ENCODE peak calls at places on chromosomes 13 and 19, in four cellular contexts. One of them, this sample, is unnamed.

GRCh38 chr19:34317311-34317927 is 47.6 kb upstream of the GPI start:
- DNase-seq in cardiac muscle cell: no peak
- DNase-seq in GM23338: no peak
- DNase-seq in choroid plexus epithelial cell: peak
- DNase-seq in this sample: no peak

GRCh38 chr13:30422056-30422914 is at the start of gene UBE2L5:
- DNase-seq in cardiac muscle cell: peak
- DNase-seq in choroid plexus epithelial cell: peak
- DNase-seq in GM23338: peak
- DNase-seq in this sample: no peak

GRCh38 chr13:46475586-46475991 is 77.4 kb upstream of the LRCH1 start:
- DNase-seq in GM23338: no peak
- DNase-seq in cardiac muscle cell: no peak
- DNase-seq in choroid plexus epithelial cell: peak
- DNase-seq in this sample: no peak

GRCh38 chr19:46955114-46955812 is 64.4 kb upstream of the NPAS1 start:
- DNase-seq in choroid plexus epithelial cell: peak
- DNase-seq in GM23338: no peak
- DNase-seq in cardiac muscle cell: no peak
- DNase-seq in this sample: no peak

GRCh38 chr13:80037505-80037888 is 303.4 kb downstream of the SPRY2 start:
- DNase-seq in GM23338: no peak
- DNase-seq in cardiac muscle cell: no peak
- DNase-seq in choroid plexus epithelial cell: peak
- DNase-seq in this sample: no peak

GRCh38 chr19:6362024-6362344 is 653 bp downstream of the CLPP start:
- DNase-seq in choroid plexus epithelial cell: no peak
- DNase-seq in GM23338: no peak
- DNase-seq in cardiac muscle cell: no peak
- DNase-seq in this sample: no peak

GRCh38 chr13:67736646-67737420 is 506.7 kb upstream of the PCDH9 start:
- DNase-seq in choroid plexus epithelial cell: peak
- DNase-seq in GM23338: peak
- DNase-seq in cardiac muscle cell: peak
- DNase-seq in this sample: no peak

GRCh38 chr19:19697589-19697988 is 28.9 kb downstream of the ZNF101 start:
- DNase-seq in GM23338: peak
- DNase-seq in cardiac muscle cell: no peak
- DNase-seq in choroid plexus epithelial cell: no peak
- DNase-seq in this sample: no peak

GRCh38 chr13:26719356-26719945 is 41.1 kb downstream of the GPR12 start:
- DNase-seq in GM23338: peak
- DNase-seq in cardiac muscle cell: no peak
- DNase-seq in choroid plexus epithelial cell: peak
- DNase-seq in this sample: no peak

GRCh38 chr19:50242586-50242985 is 39.2 kb downstream of the MYH14 start:
- DNase-seq in GM23338: no peak
- DNase-seq in cardiac muscle cell: no peak
- DNase-seq in choroid plexus epithelial cell: no peak
- DNase-seq in this sample: no peak

GRCh38 chr19:18609717-18610051 is 3.0 kb upstream of the TMEM59L start:
- DNase-seq in GM23338: no peak
- DNase-seq in choroid plexus epithelial cell: no peak
- DNase-seq in cardiac muscle cell: no peak
- DNase-seq in this sample: no peak

GRCh38 chr13:80562423-80562822 is 221.5 kb upstream of the SPRY2 start:
- DNase-seq in cardiac muscle cell: no peak
- DNase-seq in GM23338: no peak
- DNase-seq in choroid plexus epithelial cell: no peak
- DNase-seq in this sample: no peak

GRCh38 chr13:110226051-110226562 is 80.8 kb downstream of the COL4A1 start:
- DNase-seq in GM23338: no peak
- DNase-seq in choroid plexus epithelial cell: peak
- DNase-seq in cardiac muscle cell: no peak
- DNase-seq in this sample: no peak

GRCh38 chr13:46595136-46595917 is 42.4 kb downstream of the LRCH1 start:
- DNase-seq in cardiac muscle cell: no peak
- DNase-seq in GM23338: no peak
- DNase-seq in choroid plexus epithelial cell: peak
- DNase-seq in this sample: no peak

GRCh38 chr19:16594681-16595091 is 22.5 kb upstream of the SLC35E1 start:
- DNase-seq in GM23338: no peak
- DNase-seq in choroid plexus epithelial cell: no peak
- DNase-seq in cardiac muscle cell: no peak
- DNase-seq in this sample: no peak

GRCh38 chr13:41780736-41781708 is 179.9 kb downstream of the VWA8 start:
- DNase-seq in GM23338: no peak
- DNase-seq in cardiac muscle cell: no peak
- DNase-seq in choroid plexus epithelial cell: peak
- DNase-seq in this sample: no peak

GRCh38 chr19:55462722-55463121 is 1.3 kb upstream of the ISOC2 start:
- DNase-seq in GM23338: no peak
- DNase-seq in cardiac muscle cell: no peak
- DNase-seq in choroid plexus epithelial cell: no peak
- DNase-seq in this sample: no peak

GRCh38 chr19:55212447-55212846 is 3.1 kb upstream of the PTPRH start:
- DNase-seq in choroid plexus epithelial cell: no peak
- DNase-seq in GM23338: peak
- DNase-seq in cardiac muscle cell: no peak
- DNase-seq in this sample: no peak

GRCh38 chr13:28384789-28385188 is 110.1 kb downstream of the FLT1 start:
- DNase-seq in GM23338: no peak
- DNase-seq in choroid plexus epithelial cell: no peak
- DNase-seq in cardiac muscle cell: no peak
- DNase-seq in this sample: no peak

GRCh38 chr19:36139473-36140288 is at the start of gene CAPNS1:
- DNase-seq in cardiac muscle cell: peak
- DNase-seq in GM23338: peak
- DNase-seq in choroid plexus epithelial cell: peak
- DNase-seq in this sample: peak

GRCh38 chr19:7965921-7966665 is 22.6 kb upstream of the TIMM44 start:
- DNase-seq in cardiac muscle cell: no peak
- DNase-seq in GM23338: no peak
- DNase-seq in choroid plexus epithelial cell: no peak
- DNase-seq in this sample: no peak

GRCh38 chr19:11130824-11131455 is 24.6 kb downstream of the SPC24 start:
- DNase-seq in choroid plexus epithelial cell: peak
- DNase-seq in cardiac muscle cell: peak
- DNase-seq in GM23338: peak
- DNase-seq in this sample: peak

GRCh38 chr13:75771818-75772217 is 135.7 kb downstream of the LMO7 start:
- DNase-seq in choroid plexus epithelial cell: peak
- DNase-seq in cardiac muscle cell: no peak
- DNase-seq in GM23338: no peak
- DNase-seq in this sample: no peak

GRCh38 chr19:41799444-41800000 is 3.1 kb downstream of the CEACAM3 start:
- DNase-seq in GM23338: no peak
- DNase-seq in choroid plexus epithelial cell: no peak
- DNase-seq in cardiac muscle cell: no peak
- DNase-seq in this sample: no peak

GRCh38 chr13:41756198-41756885 is 204.6 kb downstream of the VWA8 start:
- DNase-seq in GM23338: no peak
- DNase-seq in cardiac muscle cell: no peak
- DNase-seq in choroid plexus epithelial cell: no peak
- DNase-seq in this sample: no peak

GRCh38 chr19:13876834-13877233 is at the start of gene NANOS3:
- DNase-seq in choroid plexus epithelial cell: no peak
- DNase-seq in GM23338: no peak
- DNase-seq in cardiac muscle cell: no peak
- DNase-seq in this sample: no peak

GRCh38 chr13:74562381-74562780 is 428.2 kb upstream of the KLF12 start:
- DNase-seq in choroid plexus epithelial cell: no peak
- DNase-seq in cardiac muscle cell: no peak
- DNase-seq in GM23338: no peak
- DNase-seq in this sample: no peak

GRCh38 chr13:98775844-98776598 is 23.5 kb upstream of the SLC15A1 start:
- DNase-seq in GM23338: no peak
- DNase-seq in choroid plexus epithelial cell: peak
- DNase-seq in cardiac muscle cell: no peak
- DNase-seq in this sample: no peak

GRCh38 chr13:22176968-22177545 is 506.2 kb downstream of the FGF9 start:
- DNase-seq in cardiac muscle cell: no peak
- DNase-seq in choroid plexus epithelial cell: no peak
- DNase-seq in GM23338: no peak
- DNase-seq in this sample: no peak

GRCh38 chr13:47426126-47426849 is 529.4 kb upstream of the HTR2A start:
- DNase-seq in choroid plexus epithelial cell: peak
- DNase-seq in GM23338: no peak
- DNase-seq in cardiac muscle cell: no peak
- DNase-seq in this sample: no peak

GRCh38 chr19:45152504-45153338 is 8.1 kb downstream of the NKPD1 start:
- DNase-seq in GM23338: peak
- DNase-seq in cardiac muscle cell: no peak
- DNase-seq in choroid plexus epithelial cell: peak
- DNase-seq in this sample: no peak

GRCh38 chr13:30690282-30691188 is 44.8 kb upstream of the ALOX5AP start:
- DNase-seq in GM23338: no peak
- DNase-seq in choroid plexus epithelial cell: peak
- DNase-seq in cardiac muscle cell: no peak
- DNase-seq in this sample: no peak

GRCh38 chr13:28699246-28699645 is 19.5 kb downstream of the SLC46A3 start:
- DNase-seq in GM23338: no peak
- DNase-seq in choroid plexus epithelial cell: no peak
- DNase-seq in cardiac muscle cell: no peak
- DNase-seq in this sample: no peak

GRCh38 chr13:56182598-56182997 is 958.1 kb upstream of the PRR20A start:
- DNase-seq in choroid plexus epithelial cell: no peak
- DNase-seq in GM23338: no peak
- DNase-seq in cardiac muscle cell: no peak
- DNase-seq in this sample: no peak

GRCh38 chr19:34350161-34350561 is 14.8 kb upstream of the GPI start:
- DNase-seq in cardiac muscle cell: no peak
- DNase-seq in GM23338: no peak
- DNase-seq in choroid plexus epithelial cell: no peak
- DNase-seq in this sample: no peak

GRCh38 chr19:48737360-48737998 is 2.9 kb downstream of the RASIP1 start:
- DNase-seq in choroid plexus epithelial cell: no peak
- DNase-seq in GM23338: peak
- DNase-seq in cardiac muscle cell: no peak
- DNase-seq in this sample: no peak
- H3K4me3 ChIP-seq in choroid plexus epithelial cell: no peak
- H3K4me3 ChIP-seq in GM23338: peak
- H3K4me3 ChIP-seq in cardiac muscle cell: no peak
- H3K4me3 ChIP-seq in this sample: no peak

GRCh38 chr13:101258509-101258908 is 157.8 kb downstream of the NALCN start:
- DNase-seq in cardiac muscle cell: no peak
- DNase-seq in GM23338: no peak
- DNase-seq in choroid plexus epithelial cell: no peak
- DNase-seq in this sample: no peak

GRCh38 chr13:101262306-101262705 is 154.0 kb downstream of the NALCN start:
- DNase-seq in cardiac muscle cell: no peak
- DNase-seq in GM23338: no peak
- DNase-seq in choroid plexus epithelial cell: no peak
- DNase-seq in this sample: no peak

GRCh38 chr13:101258071-101258470 is 158.2 kb downstream of the NALCN start:
- DNase-seq in choroid plexus epithelial cell: peak
- DNase-seq in GM23338: peak
- DNase-seq in cardiac muscle cell: no peak
- DNase-seq in this sample: no peak
- TF ChIP-seq CTCF in choroid plexus epithelial cell: peak
- TF ChIP-seq CTCF in GM23338: no peak
- TF ChIP-seq CTCF in cardiac muscle cell: no peak
- TF ChIP-seq CTCF in this sample: no peak

GRCh38 chr19:37564624-37565369 is 29.8 kb downstream of the ZNF571 start:
- DNase-seq in cardiac muscle cell: no peak
- DNase-seq in choroid plexus epithelial cell: no peak
- DNase-seq in GM23338: peak
- DNase-seq in this sample: no peak

GRCh38 chr19:37563518-37563917 is 31.1 kb downstream of the ZNF571 start:
- DNase-seq in cardiac muscle cell: no peak
- DNase-seq in GM23338: no peak
- DNase-seq in choroid plexus epithelial cell: no peak
- DNase-seq in this sample: no peak

GRCh38 chr19:37565370-37565669 is 29.3 kb downstream of the ZNF571 start:
- DNase-seq in cardiac muscle cell: no peak
- DNase-seq in GM23338: no peak
- DNase-seq in choroid plexus epithelial cell: no peak
- DNase-seq in this sample: no peak
- H3K4me3 ChIP-seq in cardiac muscle cell: no peak
- H3K4me3 ChIP-seq in GM23338: no peak
- H3K4me3 ChIP-seq in choroid plexus epithelial cell: no peak
- H3K4me3 ChIP-seq in this sample: no peak

GRCh38 chr13:93991569-93991968 is 487.9 kb downstream of the DCT start:
- DNase-seq in GM23338: no peak
- DNase-seq in choroid plexus epithelial cell: no peak
- DNase-seq in cardiac muscle cell: no peak
- DNase-seq in this sample: no peak
- TF ChIP-seq CTCF in GM23338: no peak
- TF ChIP-seq CTCF in choroid plexus epithelial cell: no peak
- TF ChIP-seq CTCF in cardiac muscle cell: no peak
- TF ChIP-seq CTCF in this sample: no peak

This sample was measured in LNCaP clone FGC.